ENCODE peak calls at places on chromosomes 6 and 20, in four cellular contexts. One of them, this sample, is unnamed.

GRCh38 chr20:57435498-57436222 is 44.5 kb downstream of the RBM38 start:
- DNase-seq in dorsolateral prefrontal cortex: peak
- DNase-seq in thoracic aorta: no peak
- DNase-seq in cardiac fibroblast: peak
- DNase-seq in this sample: no peak

GRCh38 chr6:125679128-125679527 is 70.3 kb upstream of the HEY2 start:
- DNase-seq in dorsolateral prefrontal cortex: no peak
- DNase-seq in thoracic aorta: no peak
- DNase-seq in cardiac fibroblast: no peak
- DNase-seq in this sample: no peak

GRCh38 chr6:53103993-53104675 is 38.9 kb downstream of the FBXO9 start:
- DNase-seq in dorsolateral prefrontal cortex: no peak
- DNase-seq in thoracic aorta: no peak
- DNase-seq in cardiac fibroblast: peak
- DNase-seq in this sample: no peak

GRCh38 chr6:111858347-111858746 is 14.9 kb downstream of the FYN start:
- DNase-seq in dorsolateral prefrontal cortex: no peak
- DNase-seq in thoracic aorta: no peak
- DNase-seq in cardiac fibroblast: no peak
- DNase-seq in this sample: no peak

GRCh38 chr6:100452998-100453397 is 11.7 kb downstream of the SIM1 start:
- DNase-seq in dorsolateral prefrontal cortex: no peak
- DNase-seq in thoracic aorta: no peak
- DNase-seq in cardiac fibroblast: no peak
- DNase-seq in this sample: no peak

GRCh38 chr6:165662041-165662491 is 975 bp downstream of the PDE10A start:
- DNase-seq in dorsolateral prefrontal cortex: peak
- DNase-seq in thoracic aorta: no peak
- DNase-seq in cardiac fibroblast: peak
- DNase-seq in this sample: peak

GRCh38 chr6:37566209-37566859 is 66.6 kb upstream of the CCDC167 start:
- DNase-seq in dorsolateral prefrontal cortex: peak
- DNase-seq in thoracic aorta: no peak
- DNase-seq in cardiac fibroblast: peak
- DNase-seq in this sample: peak

GRCh38 chr6:15325540-15325955 is 79.7 kb downstream of the JARID2 start:
- DNase-seq in dorsolateral prefrontal cortex: no peak
- DNase-seq in thoracic aorta: no peak
- DNase-seq in cardiac fibroblast: no peak
- DNase-seq in this sample: no peak

GRCh38 chr20:45833883-45834796 is 541 bp downstream of the SNX21 start:
- DNase-seq in dorsolateral prefrontal cortex: peak
- DNase-seq in thoracic aorta: no peak
- DNase-seq in cardiac fibroblast: peak
- DNase-seq in this sample: peak

GRCh38 chr6:152721956-152722355 is 24.3 kb downstream of the MYCT1 start:
- DNase-seq in dorsolateral prefrontal cortex: no peak
- DNase-seq in thoracic aorta: no peak
- DNase-seq in cardiac fibroblast: no peak
- DNase-seq in this sample: no peak

GRCh38 chr6:147022041-147022440 is 182.2 kb upstream of the STXBP5 start:
- DNase-seq in dorsolateral prefrontal cortex: no peak
- DNase-seq in thoracic aorta: no peak
- DNase-seq in cardiac fibroblast: peak
- DNase-seq in this sample: no peak

GRCh38 chr20:19487420-19487819 is 270.6 kb upstream of the RIN2 start:
- DNase-seq in dorsolateral prefrontal cortex: no peak
- DNase-seq in thoracic aorta: no peak
- DNase-seq in cardiac fibroblast: no peak
- DNase-seq in this sample: no peak

GRCh38 chr20:675453-676314 is at the start of gene SCRT2:
- DNase-seq in dorsolateral prefrontal cortex: peak
- DNase-seq in thoracic aorta: no peak
- DNase-seq in cardiac fibroblast: peak
- DNase-seq in this sample: peak

GRCh38 chr6:35092362-35093117 is 48.6 kb downstream of the TCP11 start:
- DNase-seq in dorsolateral prefrontal cortex: no peak
- DNase-seq in thoracic aorta: no peak
- DNase-seq in cardiac fibroblast: peak
- DNase-seq in this sample: peak

GRCh38 chr6:4941782-4942672 is 61.8 kb downstream of the RPP40 start:
- DNase-seq in dorsolateral prefrontal cortex: no peak
- DNase-seq in thoracic aorta: no peak
- DNase-seq in cardiac fibroblast: peak
- DNase-seq in this sample: peak

GRCh38 chr6:924661-925060 is 231.7 kb upstream of the EXOC2 start:
- DNase-seq in dorsolateral prefrontal cortex: no peak
- DNase-seq in thoracic aorta: no peak
- DNase-seq in cardiac fibroblast: no peak
- DNase-seq in this sample: no peak

GRCh38 chr20:49889943-49890650 is 25.2 kb downstream of the SPATA2 start:
- DNase-seq in dorsolateral prefrontal cortex: no peak
- DNase-seq in thoracic aorta: no peak
- DNase-seq in cardiac fibroblast: no peak
- DNase-seq in this sample: no peak

GRCh38 chr6:64807785-64808184 is 899.2 kb downstream of the EYS start:
- DNase-seq in dorsolateral prefrontal cortex: no peak
- DNase-seq in thoracic aorta: no peak
- DNase-seq in cardiac fibroblast: no peak
- DNase-seq in this sample: no peak

GRCh38 chr20:51450221-51450712 is 92.3 kb downstream of the NFATC2 start:
- DNase-seq in dorsolateral prefrontal cortex: no peak
- DNase-seq in thoracic aorta: no peak
- DNase-seq in cardiac fibroblast: no peak
- DNase-seq in this sample: no peak

GRCh38 chr20:47531468-47531867 is 29.8 kb downstream of the NCOA3 start:
- DNase-seq in dorsolateral prefrontal cortex: no peak
- DNase-seq in thoracic aorta: no peak
- DNase-seq in cardiac fibroblast: no peak
- DNase-seq in this sample: no peak

GRCh38 chr6:47479156-47479541 is 1.6 kb downstream of the CD2AP start:
- DNase-seq in dorsolateral prefrontal cortex: no peak
- DNase-seq in thoracic aorta: no peak
- DNase-seq in cardiac fibroblast: no peak
- DNase-seq in this sample: peak

GRCh38 chr20:5774438-5774837 is 24.2 kb downstream of the SHLD1 start:
- DNase-seq in dorsolateral prefrontal cortex: no peak
- DNase-seq in thoracic aorta: no peak
- DNase-seq in cardiac fibroblast: no peak
- DNase-seq in this sample: no peak

GRCh38 chr20:17210983-17211382 is 15.9 kb upstream of the PCSK2 start:
- DNase-seq in dorsolateral prefrontal cortex: no peak
- DNase-seq in thoracic aorta: no peak
- DNase-seq in cardiac fibroblast: no peak
- DNase-seq in this sample: no peak

GRCh38 chr6:47288245-47289090 is 21.2 kb downstream of the TNFRSF21 start:
- DNase-seq in dorsolateral prefrontal cortex: no peak
- DNase-seq in thoracic aorta: no peak
- DNase-seq in cardiac fibroblast: no peak
- DNase-seq in this sample: no peak

DNA sequence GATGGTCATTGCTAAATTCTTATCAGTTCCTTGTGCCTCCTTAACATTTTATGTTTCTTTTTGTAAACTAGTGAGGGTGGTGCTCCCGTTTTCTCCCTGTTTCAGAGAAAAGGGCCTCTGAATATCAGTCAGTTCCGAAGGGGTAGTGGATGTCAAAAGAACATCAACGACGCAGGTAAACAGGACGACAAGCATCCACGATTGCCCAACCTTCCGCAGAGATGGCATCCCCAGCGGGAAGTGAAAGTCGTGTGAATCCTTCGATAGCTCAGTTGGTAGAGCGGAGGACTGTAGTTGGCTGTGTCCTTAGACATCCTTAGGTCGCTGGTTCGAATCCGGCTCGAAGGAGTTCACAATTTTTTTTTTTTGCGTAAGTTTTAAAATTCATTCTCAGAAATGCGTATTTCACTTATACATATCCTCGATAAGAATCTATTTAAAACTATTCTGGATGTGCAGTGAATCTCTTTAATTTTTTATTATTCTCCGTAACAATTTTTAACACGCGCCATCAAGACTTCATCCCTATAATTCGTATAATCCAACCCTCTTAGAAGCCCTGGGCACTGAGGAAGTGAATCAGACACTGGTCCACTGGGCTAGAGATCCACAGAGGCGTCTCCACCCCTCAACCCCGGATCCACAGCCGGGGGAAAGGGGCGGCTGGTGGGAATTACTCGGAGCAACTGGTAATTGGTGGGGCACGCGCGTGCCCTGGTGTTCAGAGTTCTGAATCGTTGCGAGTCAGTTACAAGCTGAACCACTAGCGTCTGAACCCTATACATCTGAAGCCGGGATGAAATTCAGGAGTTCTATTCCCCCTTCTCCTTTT is 27.9 kb upstream of the ABT1 start:
- DNase-seq in dorsolateral prefrontal cortex: peak
- DNase-seq in thoracic aorta: peak
- DNase-seq in cardiac fibroblast: peak
- DNase-seq in this sample: peak
- TF ChIP-seq CTCF in dorsolateral prefrontal cortex: no peak
- TF ChIP-seq CTCF in thoracic aorta: no peak
- TF ChIP-seq CTCF in cardiac fibroblast: peak
- TF ChIP-seq CTCF in this sample: peak

GRCh38 chr6:126698732-126699240 is 358.9 kb downstream of the CENPW start:
- DNase-seq in dorsolateral prefrontal cortex: no peak
- DNase-seq in thoracic aorta: no peak
- DNase-seq in cardiac fibroblast: no peak
- DNase-seq in this sample: no peak

GRCh38 chr6:126696921-126697693 is 357.2 kb downstream of the CENPW start:
- DNase-seq in dorsolateral prefrontal cortex: no peak
- DNase-seq in thoracic aorta: no peak
- DNase-seq in cardiac fibroblast: no peak
- DNase-seq in this sample: no peak

GRCh38 chr6:126701799-126702198 is 361.9 kb downstream of the CENPW start:
- DNase-seq in dorsolateral prefrontal cortex: no peak
- DNase-seq in thoracic aorta: no peak
- DNase-seq in cardiac fibroblast: no peak
- DNase-seq in this sample: peak
- H3K4me3 ChIP-seq in dorsolateral prefrontal cortex: no peak
- H3K4me3 ChIP-seq in thoracic aorta: no peak
- H3K4me3 ChIP-seq in cardiac fibroblast: no peak
- H3K4me3 ChIP-seq in this sample: peak

GRCh38 chr6:90068264-90068663 is 174.0 kb downstream of the GJA10 start:
- DNase-seq in dorsolateral prefrontal cortex: no peak
- DNase-seq in thoracic aorta: no peak
- DNase-seq in cardiac fibroblast: peak
- DNase-seq in this sample: peak

GRCh38 chr6:90066715-90067114 is 172.4 kb downstream of the GJA10 start:
- DNase-seq in dorsolateral prefrontal cortex: no peak
- DNase-seq in thoracic aorta: no peak
- DNase-seq in cardiac fibroblast: no peak
- DNase-seq in this sample: no peak

GRCh38 chr6:90065173-90065572 is 170.9 kb downstream of the GJA10 start:
- DNase-seq in dorsolateral prefrontal cortex: no peak
- DNase-seq in thoracic aorta: no peak
- DNase-seq in cardiac fibroblast: no peak
- DNase-seq in this sample: no peak

GRCh38 chr6:90072501-90072900 is 178.2 kb downstream of the GJA10 start:
- DNase-seq in dorsolateral prefrontal cortex: no peak
- DNase-seq in thoracic aorta: no peak
- DNase-seq in cardiac fibroblast: no peak
- DNase-seq in this sample: no peak

GRCh38 chr6:90068835-90069478 is 174.7 kb downstream of the GJA10 start:
- DNase-seq in dorsolateral prefrontal cortex: no peak
- DNase-seq in thoracic aorta: no peak
- DNase-seq in cardiac fibroblast: peak
- DNase-seq in this sample: no peak
- TF ChIP-seq CTCF in dorsolateral prefrontal cortex: no peak
- TF ChIP-seq CTCF in thoracic aorta: no peak
- TF ChIP-seq CTCF in cardiac fibroblast: no peak
- TF ChIP-seq CTCF in this sample: no peak

GRCh38 chr6:138690975-138691594 is 82.5 kb upstream of the CCDC28A start:
- DNase-seq in dorsolateral prefrontal cortex: no peak
- DNase-seq in thoracic aorta: no peak
- DNase-seq in cardiac fibroblast: no peak
- DNase-seq in this sample: no peak
- H3K4me3 ChIP-seq in dorsolateral prefrontal cortex: peak
- H3K4me3 ChIP-seq in thoracic aorta: peak
- H3K4me3 ChIP-seq in cardiac fibroblast: peak
- H3K4me3 ChIP-seq in this sample: peak

DNA sequence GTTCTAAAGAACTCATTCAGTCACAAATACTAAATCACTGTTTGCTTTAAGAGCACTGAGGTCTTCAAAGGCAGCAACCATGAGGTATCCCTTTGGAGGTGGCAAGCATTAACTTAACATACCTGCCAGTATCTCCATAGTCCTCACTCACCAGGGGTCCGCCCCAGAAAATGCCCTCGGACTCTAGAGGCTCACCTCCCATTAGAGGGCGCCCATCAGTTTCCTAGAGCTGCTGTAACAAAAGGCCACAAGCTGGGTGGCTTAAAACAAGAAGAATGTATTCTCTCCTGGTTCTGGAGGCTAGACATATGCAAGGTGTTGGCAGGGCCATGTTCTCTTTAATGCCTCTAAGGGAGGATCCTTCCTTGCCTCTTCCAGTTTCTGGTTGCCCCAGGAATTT is 12.0 kb upstream of the RNGTT start:
- DNase-seq in dorsolateral prefrontal cortex: no peak
- DNase-seq in thoracic aorta: no peak
- DNase-seq in cardiac fibroblast: no peak
- DNase-seq in this sample: no peak
- TF ChIP-seq CTCF in dorsolateral prefrontal cortex: no peak
- TF ChIP-seq CTCF in thoracic aorta: no peak
- TF ChIP-seq CTCF in cardiac fibroblast: no peak
- TF ChIP-seq CTCF in this sample: no peak